ENCODE peak calls at places on chromosome 2, in nine cellular contexts. One of them, this sample, is unnamed.

GRCh38 chr2:15363734-15364133 is 197.4 kb downstream of the NBAS start:
- DNase-seq in activated CD8-positive, alpha-beta memory T cell treated with anti-CD3 and anti-CD28 coated beads for 24 hours: no peak
- DNase-seq in kidney epithelial cell: no peak
- DNase-seq in cardiac septum: no peak
- DNase-seq in SK-N-SH: no peak
- DNase-seq in heart right ventricle: no peak
- DNase-seq in Calu3: no peak
- DNase-seq in MG63: no peak
- DNase-seq in Peyer's patch: no peak
- DNase-seq in this sample: no peak

GRCh38 chr2:156517419-156517818 is 81.2 kb downstream of the GPD2 start:
- DNase-seq in Peyer's patch: no peak
- DNase-seq in heart right ventricle: no peak
- DNase-seq in activated CD8-positive, alpha-beta memory T cell treated with anti-CD3 and anti-CD28 coated beads for 24 hours: no peak
- DNase-seq in kidney epithelial cell: no peak
- DNase-seq in MG63: no peak
- DNase-seq in Calu3: no peak
- DNase-seq in SK-N-SH: no peak
- DNase-seq in cardiac septum: no peak
- DNase-seq in this sample: no peak

GRCh38 chr2:72112421-72112820 is 35.2 kb downstream of the CYP26B1 start:
- DNase-seq in cardiac septum: peak; percentile 43
- DNase-seq in activated CD8-positive, alpha-beta memory T cell treated with anti-CD3 and anti-CD28 coated beads for 24 hours: no peak
- DNase-seq in Calu3: no peak
- DNase-seq in kidney epithelial cell: peak; percentile 16
- DNase-seq in MG63: peak; percentile 83
- DNase-seq in SK-N-SH: no peak
- DNase-seq in Peyer's patch: no peak
- DNase-seq in heart right ventricle: no peak
- DNase-seq in this sample: peak; percentile 58

GRCh38 chr2:44291281-44292248 is 16.3 kb downstream of the SLC3A1 start:
- DNase-seq in kidney epithelial cell: peak; percentile 96
- DNase-seq in Calu3: peak; percentile 93
- DNase-seq in Peyer's patch: peak; percentile 77
- DNase-seq in SK-N-SH: peak; percentile 76
- DNase-seq in MG63: peak; percentile 77
- DNase-seq in cardiac septum: no peak
- DNase-seq in heart right ventricle: no peak
- DNase-seq in activated CD8-positive, alpha-beta memory T cell treated with anti-CD3 and anti-CD28 coated beads for 24 hours: no peak
- DNase-seq in this sample: peak; percentile 86

GRCh38 chr2:190722825-190723224 is 73.9 kb downstream of the NAB1 start:
- DNase-seq in activated CD8-positive, alpha-beta memory T cell treated with anti-CD3 and anti-CD28 coated beads for 24 hours: no peak
- DNase-seq in Calu3: no peak
- DNase-seq in kidney epithelial cell: no peak
- DNase-seq in heart right ventricle: no peak
- DNase-seq in MG63: no peak
- DNase-seq in SK-N-SH: no peak
- DNase-seq in cardiac septum: no peak
- DNase-seq in Peyer's patch: no peak
- DNase-seq in this sample: no peak

GRCh38 chr2:172082105-172082943 is 3.0 kb upstream of the DLX1 start:
- DNase-seq in kidney epithelial cell: no peak
- DNase-seq in Calu3: no peak
- DNase-seq in cardiac septum: no peak
- DNase-seq in activated CD8-positive, alpha-beta memory T cell treated with anti-CD3 and anti-CD28 coated beads for 24 hours: no peak
- DNase-seq in heart right ventricle: no peak
- DNase-seq in SK-N-SH: peak; percentile 36
- DNase-seq in MG63: peak; percentile 50
- DNase-seq in Peyer's patch: no peak
- DNase-seq in this sample: peak; percentile 26

GRCh38 chr2:36338124-36338826 is 17.3 kb upstream of the CRIM1 start:
- DNase-seq in Peyer's patch: no peak
- DNase-seq in cardiac septum: no peak
- DNase-seq in MG63: no peak
- DNase-seq in Calu3: no peak
- DNase-seq in heart right ventricle: no peak
- DNase-seq in kidney epithelial cell: no peak
- DNase-seq in SK-N-SH: no peak
- DNase-seq in activated CD8-positive, alpha-beta memory T cell treated with anti-CD3 and anti-CD28 coated beads for 24 hours: no peak
- DNase-seq in this sample: no peak

GRCh38 chr2:102258025-102258385 is 53.4 kb upstream of the IL1RL1 start:
- DNase-seq in heart right ventricle: no peak
- DNase-seq in MG63: no peak
- DNase-seq in SK-N-SH: no peak
- DNase-seq in kidney epithelial cell: no peak
- DNase-seq in Calu3: no peak
- DNase-seq in cardiac septum: no peak
- DNase-seq in activated CD8-positive, alpha-beta memory T cell treated with anti-CD3 and anti-CD28 coated beads for 24 hours: no peak
- DNase-seq in Peyer's patch: no peak
- DNase-seq in this sample: no peak

GRCh38 chr2:25742501-25742900 is 69.1 kb upstream of the DTNB start:
- DNase-seq in cardiac septum: no peak
- DNase-seq in Peyer's patch: no peak
- DNase-seq in MG63: no peak
- DNase-seq in activated CD8-positive, alpha-beta memory T cell treated with anti-CD3 and anti-CD28 coated beads for 24 hours: no peak
- DNase-seq in Calu3: no peak
- DNase-seq in SK-N-SH: no peak
- DNase-seq in heart right ventricle: no peak
- DNase-seq in kidney epithelial cell: no peak
- DNase-seq in this sample: no peak

GRCh38 chr2:240954436-240955305 is 43.7 kb upstream of the SNED1 start:
- DNase-seq in kidney epithelial cell: no peak
- DNase-seq in heart right ventricle: no peak
- DNase-seq in MG63: no peak
- DNase-seq in cardiac septum: no peak
- DNase-seq in Peyer's patch: peak; percentile 27
- DNase-seq in SK-N-SH: peak; percentile 68
- DNase-seq in Calu3: no peak
- DNase-seq in activated CD8-positive, alpha-beta memory T cell treated with anti-CD3 and anti-CD28 coated beads for 24 hours: no peak
- DNase-seq in this sample: no peak